ENCODE peak calls at places on chromosomes 4 and X, in six cellular contexts. Q is body of pancreas; C is neuronal stem cell; V is MG63; M is naive thymus-derived CD4-positive, alpha-beta T cell; J is GM23338. O is an unnamed sample.

GRCh38 chr4:123176605-123177004 is 220.0 kb upstream of the SPRY1 start:
- DNase-seq in M (no peak), C (no peak), J (no peak), Q (no peak), V (no peak), O (no peak)

GRCh38 chr4:115883862-115884261 is 770.4 kb upstream of the NDST4 start:
- DNase-seq in M (no peak), J (no peak), V (no peak), Q (no peak), C (no peak), O (no peak)

GRCh38 chr4:188783160-188783559 is 643.9 kb downstream of the TRIML1 start:
- DNase-seq in C (no peak), V (no peak), M (no peak), J (no peak), Q (no peak), O (no peak)

GRCh38 chr4:127778102-127778501 is 4.0 kb upstream of the HSPA4L start:
- DNase-seq in J (no peak), Q (no peak), C (peak), V (no peak), M (no peak), O (peak)

GRCh38 chr4:13409324-13409723 is 74.8 kb downstream of the RAB28 start:
- DNase-seq in Q (no peak), J (no peak), V (no peak), C (no peak), M (no peak), O (no peak)

GRCh38 chr4:163592207-163592606 is 97.7 kb downstream of the TMA16 start:
- DNase-seq in J (no peak), V (no peak), Q (no peak), M (no peak), C (no peak), O (no peak)

GRCh38 chrX:130902783-130903613 is at the start of gene ENOX2:
- DNase-seq in Q (peak), C (peak), M (peak), V (peak), J (peak), O (peak)

GRCh38 chr4:189083769-189084168 is 856.9 kb upstream of the FRG1 start:
- DNase-seq in M (no peak), Q (no peak), V (no peak), C (no peak), J (no peak), O (no peak)

GRCh38 chr4:184247421-184247820 is 29.7 kb upstream of the ENPP6 start:
- DNase-seq in C (no peak), V (no peak), M (no peak), J (no peak), Q (no peak), O (no peak)

DNA sequence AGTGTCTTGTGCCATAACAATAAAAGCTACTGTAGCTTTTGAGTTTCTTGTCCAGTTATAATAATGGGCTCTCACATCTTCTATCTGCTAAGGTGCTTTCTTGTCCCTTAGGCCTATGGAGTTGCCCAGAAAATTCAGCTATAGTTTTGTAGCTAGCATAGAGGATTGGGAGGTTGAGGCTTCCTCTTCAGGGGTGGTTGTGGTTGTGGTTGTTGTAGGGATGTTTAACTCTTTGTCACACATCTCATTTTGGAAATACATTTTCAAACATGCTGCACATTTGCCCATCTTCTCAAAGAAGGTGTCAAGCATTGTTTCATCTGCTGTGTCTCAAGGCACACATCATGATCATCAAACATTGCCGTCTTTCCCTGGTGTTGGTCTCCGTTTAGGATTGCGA is 65.0 kb downstream of the ATXN3L start:
- DNase-seq in C (no peak), J (no peak), M (no peak), V (no peak), Q (no peak), O (peak)
- H3K4me3 ChIP-seq in C (no peak), J (no peak), M (no peak), V (no peak), Q (no peak), O (no peak)

DNA sequence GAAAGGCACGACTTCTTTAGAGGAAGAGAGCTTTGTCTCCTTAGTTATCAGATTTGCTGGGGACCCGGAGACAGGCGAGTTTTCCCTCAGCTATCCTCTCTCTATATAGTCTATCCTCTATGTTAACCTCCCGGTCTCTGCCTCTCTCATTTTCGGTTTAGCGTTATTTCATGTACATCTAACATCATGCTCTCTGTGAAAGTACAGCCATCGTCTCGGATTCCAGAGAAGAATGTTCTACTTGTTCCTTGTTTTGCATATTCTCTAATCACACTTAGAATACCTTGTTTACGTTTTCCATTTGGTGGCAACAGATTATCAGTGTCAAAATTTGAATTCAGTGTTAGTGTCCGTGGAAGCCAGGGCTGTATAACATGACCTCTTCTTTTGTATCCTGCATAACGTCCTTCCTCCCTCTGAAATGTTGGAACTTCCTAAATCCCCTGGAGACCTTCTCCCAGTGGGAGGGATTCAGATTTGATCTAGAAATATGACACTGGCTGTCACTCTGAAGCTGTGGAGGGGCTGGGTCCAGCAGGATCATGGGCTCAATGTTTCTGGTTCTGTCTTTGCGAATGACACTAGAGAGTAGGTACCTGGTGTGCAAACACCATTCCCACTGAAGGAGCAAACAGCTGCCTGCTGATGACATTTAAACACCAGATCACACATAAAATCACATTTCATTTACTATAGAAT is 725 bp upstream of the CXCL3 start:
- DNase-seq in C (no peak), V (no peak), M (no peak), Q (no peak), J (no peak), O (no peak)
- H3K4me3 ChIP-seq in C (peak), V (peak), M (peak), Q (peak), J (peak), O (peak)

GRCh38 chr4:68718447-68719074 is 48.1 kb upstream of the UGT2B15 start:
- DNase-seq in Q (no peak), V (no peak), M (no peak), C (no peak), J (no peak), O (no peak)

GRCh38 chr4:68712207-68712606 is 41.8 kb upstream of the UGT2B15 start:
- DNase-seq in V (no peak), J (no peak), Q (no peak), C (no peak), M (no peak), O (no peak)

GRCh38 chr4:68719075-68719473 is 48.6 kb upstream of the UGT2B15 start:
- DNase-seq in Q (no peak), V (no peak), M (no peak), J (no peak), C (no peak), O (no peak)

DNA sequence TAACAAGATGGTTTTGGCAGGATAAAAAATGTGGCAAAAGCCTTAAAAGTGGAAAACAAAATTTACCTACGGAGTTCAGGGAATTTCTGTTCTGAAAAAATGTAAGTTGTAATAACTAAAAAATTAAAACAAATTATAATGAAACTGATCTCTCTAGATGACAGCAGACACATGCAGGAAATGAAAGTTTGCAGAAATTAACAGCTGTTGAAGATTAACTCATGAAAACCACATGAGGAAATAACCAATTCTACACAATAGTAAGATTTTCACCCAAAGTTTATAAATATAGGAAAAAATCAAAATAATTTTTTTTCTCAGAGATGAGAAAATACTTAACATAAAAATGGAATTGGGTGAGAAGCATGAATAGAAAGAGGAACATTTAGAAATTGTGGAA is 47.5 kb upstream of the UGT2B15 start:
- DNase-seq in Q (no peak), J (no peak), M (no peak), C (no peak), V (no peak), O (no peak)
- H3K4me3 ChIP-seq in Q (no peak), J (no peak), M (no peak), C (no peak), V (no peak), O (no peak)

DNA sequence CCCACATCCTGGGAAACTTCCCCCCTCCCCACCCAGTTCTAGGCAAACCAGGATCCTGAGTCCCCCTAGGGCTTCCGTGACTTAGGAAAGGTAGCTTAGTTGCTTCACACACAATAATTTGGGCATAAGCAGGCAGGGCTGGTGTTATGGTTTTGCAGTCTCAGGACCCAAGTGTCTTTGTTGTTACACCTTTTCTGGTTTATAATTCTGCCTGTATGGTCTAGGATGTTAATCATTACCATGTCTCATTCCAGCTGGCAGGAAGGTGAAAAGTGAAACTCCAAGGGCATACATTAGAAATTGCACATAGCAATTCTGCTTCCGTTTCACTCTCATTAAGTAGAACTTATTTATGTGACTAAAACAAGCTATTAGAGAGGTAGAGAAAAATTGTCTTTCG is 16.8 kb downstream of the UGT8 start:
- DNase-seq in M (no peak), C (no peak), Q (peak), J (no peak), V (no peak), O (no peak)
- H3K4me3 ChIP-seq in M (no peak), C (no peak), Q (peak), J (no peak), V (no peak), O (no peak)

GRCh38 chr4:55820260-55820659 is 670 bp downstream of the EXOC1L start:
- DNase-seq in V (no peak), M (no peak), C (no peak), J (no peak), Q (no peak), O (no peak)
- H3K4me3 ChIP-seq in V (no peak), M (no peak), C (no peak), J (peak), Q (no peak), O (no peak)

DNA sequence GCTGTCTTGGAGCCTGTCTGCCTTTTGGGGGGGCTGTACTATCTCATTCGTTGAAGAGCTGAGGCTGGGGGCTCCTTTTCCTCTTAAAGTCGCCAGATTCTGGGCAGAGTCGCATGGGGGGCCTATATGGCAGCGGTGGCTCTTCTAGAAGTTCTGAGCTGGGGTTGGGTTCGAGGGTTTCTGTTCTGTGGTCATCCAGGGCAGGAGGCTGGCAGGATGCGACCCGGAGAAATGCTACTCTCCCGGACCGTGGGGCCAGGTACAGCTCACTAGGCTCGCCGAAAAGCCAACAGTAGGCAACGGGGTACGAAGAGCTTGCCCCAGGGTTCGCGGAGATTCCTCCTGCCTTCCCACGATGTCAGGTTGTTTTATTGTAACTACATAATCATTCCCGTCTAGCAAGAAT is 1.9 kb upstream of the CITED1 start:
- DNase-seq in J (peak), M (no peak), Q (no peak), V (no peak), C (no peak), O (no peak)
- H3K4me3 ChIP-seq in J (peak), M (peak), Q (no peak), V (no peak), C (no peak), O (no peak)

GRCh38 chrX:87518504-87518903 is 902 bp downstream of the KLHL4 start:
- DNase-seq in Q (no peak), V (no peak), M (no peak), C (no peak), J (no peak), O (no peak)
- H3K4me3 ChIP-seq in Q (no peak), V (no peak), M (no peak), C (no peak), J (peak), O (no peak)

GRCh38 chr4:27974339-27974738 is 1113.7 kb downstream of the STIM2 start:
- DNase-seq in M (no peak), J (no peak), V (no peak), Q (no peak), C (no peak), O (no peak)
- H3K4me3 ChIP-seq in M (no peak), J (no peak), V (no peak), Q (no peak), C (no peak), O (no peak)

GRCh38 chr4:1554876-1555265 is 129.2 kb downstream of the FAM53A start:
- DNase-seq in M (no peak), Q (no peak), J (no peak), C (no peak), V (no peak), O (no peak)

GRCh38 chr4:1558205-1558604 is 125.9 kb downstream of the FAM53A start:
- DNase-seq in M (no peak), Q (no peak), C (no peak), J (no peak), V (no peak), O (no peak)

GRCh38 chr4:1557221-1557597 is 126.9 kb downstream of the FAM53A start:
- DNase-seq in Q (no peak), M (no peak), C (no peak), J (no peak), V (no peak), O (no peak)

GRCh38 chr4:1554246-1554875 is 129.8 kb downstream of the FAM53A start:
- DNase-seq in V (no peak), Q (no peak), J (no peak), M (no peak), C (no peak), O (no peak)

GRCh38 chr4:1556541-1557220 is 127.4 kb downstream of the FAM53A start:
- DNase-seq in C (no peak), M (no peak), J (peak), Q (no peak), V (no peak), O (no peak)
- H3K4me3 ChIP-seq in C (no peak), M (no peak), J (no peak), Q (no peak), V (no peak), O (no peak)

GRCh38 chr4:504076-504475 is 5.1 kb downstream of the PIGG start:
- DNase-seq in M (no peak), C (no peak), V (no peak), Q (no peak), J (no peak), O (no peak)

GRCh38 chr4:499563-499962 is 553 bp downstream of the PIGG start:
- DNase-seq in J (peak), C (no peak), V (no peak), Q (no peak), M (no peak), O (no peak)

DNA sequence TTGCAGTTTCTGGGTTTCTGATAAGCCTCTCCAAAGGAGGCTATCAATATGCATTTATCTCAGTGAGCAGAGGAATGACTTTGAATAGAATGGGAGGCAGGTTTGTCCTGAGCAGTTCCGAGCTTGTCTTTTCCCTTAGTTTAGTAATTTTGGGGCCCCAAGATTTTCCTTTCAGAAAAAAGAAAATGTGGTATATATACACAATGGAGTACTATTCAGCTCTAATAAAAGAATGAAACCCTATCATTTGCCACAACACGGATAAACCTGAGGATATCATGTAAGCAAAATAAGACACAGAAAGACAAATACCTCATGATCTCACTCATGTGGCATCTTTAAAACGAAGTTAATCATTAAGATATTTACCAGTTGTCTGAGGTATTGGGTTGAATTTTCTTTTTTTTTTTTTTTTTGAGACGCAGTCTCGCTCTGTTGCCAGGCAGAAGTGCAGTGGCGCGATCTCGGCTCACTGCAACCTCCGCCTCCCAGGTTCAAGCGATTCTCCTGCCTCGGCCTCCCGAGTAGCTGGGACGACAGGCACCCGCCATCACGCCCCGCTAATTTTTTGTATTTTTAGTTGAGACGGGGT is 532 bp downstream of the ZNF721 start:
- DNase-seq in Q (no peak), V (no peak), C (no peak), J (no peak), M (no peak), O (no peak)
- H3K4me3 ChIP-seq in Q (peak), V (peak), C (peak), J (peak), M (peak), O (peak)